ENCODE peak calls at places on chromosomes 16 and 17, in five cellular contexts. M, G, C, P and L are unnamed samples.

GRCh38 chr17:77471984-77472836 is 331.4 kb downstream of the SEC14L1 start:
- DNase-seq in C (no peak), P (peak; percentile 81), G (no peak), M (no peak), L (no peak)

GRCh38 chr17:34847939-34848338 is 113.3 kb downstream of the CCT6B start:
- DNase-seq in M (no peak), C (no peak), P (no peak), G (no peak), L (no peak)

GRCh38 chr17:65268832-65269231 is 131.7 kb downstream of the RGS9 start:
- DNase-seq in G (no peak), C (no peak), P (no peak), M (no peak), L (no peak)

GRCh38 chr16:28166394-28167208 is 45.2 kb downstream of the XPO6 start:
- DNase-seq in C (no peak), M (no peak), P (no peak), G (no peak), L (no peak)

GRCh38 chr16:4052801-4053662 is 63.2 kb downstream of the ADCY9 start:
- DNase-seq in M (peak; percentile 67), G (no peak), C (no peak), P (peak; percentile 80), L (no peak)

GRCh38 chr17:4658478-4659305 is 17.2 kb upstream of the ALOX15 start:
- DNase-seq in P (no peak), G (no peak), M (no peak), C (no peak), L (no peak)

GRCh38 chr16:7679899-7680298 is 347.3 kb downstream of the RBFOX1 start:
- DNase-seq in P (no peak), G (no peak), C (no peak), M (no peak), L (peak; percentile 79)

GRCh38 chr17:77428020-77428781 is 287.4 kb downstream of the SEC14L1 start:
- DNase-seq in C (no peak), P (no peak), M (no peak), G (no peak), L (no peak)

GRCh38 chr17:6100891-6101290 is 30.7 kb downstream of the WSCD1 start:
- DNase-seq in P (no peak), C (no peak), G (no peak), M (no peak), L (no peak)

GRCh38 chr16:11497329-11497805 is 89.4 kb downstream of the LITAF start:
- DNase-seq in G (no peak), C (peak; percentile 94), P (peak; percentile 83), M (peak; percentile 78), L (peak; percentile 93)

GRCh38 chr16:31363721-31364120 is 8.7 kb downstream of the ITGAX start:
- DNase-seq in P (no peak), M (no peak), C (no peak), G (no peak), L (no peak)

GRCh38 chr17:11028349-11028748 is 190.5 kb upstream of the PIRT start:
- DNase-seq in P (no peak), C (no peak), M (no peak), G (no peak), L (no peak)
- TF ChIP-seq CTCF in P (no peak), C (no peak), M (no peak), G (no peak), L (no peak)

GRCh38 chr16:85235988-85236831 is 123.9 kb upstream of the CIBAR2 start:
- DNase-seq in M (peak; percentile 40), P (no peak), G (no peak), C (no peak), L (no peak)
- H3K4me1 ChIP-seq in M (no peaks in the 10 kb centered on the region), P (peaks cover 13% of the 10 kb centered on the region), G (peaks cover 11% of the 10 kb centered on the region), C (peaks cover 45% of the 10 kb centered on the region), L (peaks cover 84% of the 10 kb centered on the region)

DNA sequence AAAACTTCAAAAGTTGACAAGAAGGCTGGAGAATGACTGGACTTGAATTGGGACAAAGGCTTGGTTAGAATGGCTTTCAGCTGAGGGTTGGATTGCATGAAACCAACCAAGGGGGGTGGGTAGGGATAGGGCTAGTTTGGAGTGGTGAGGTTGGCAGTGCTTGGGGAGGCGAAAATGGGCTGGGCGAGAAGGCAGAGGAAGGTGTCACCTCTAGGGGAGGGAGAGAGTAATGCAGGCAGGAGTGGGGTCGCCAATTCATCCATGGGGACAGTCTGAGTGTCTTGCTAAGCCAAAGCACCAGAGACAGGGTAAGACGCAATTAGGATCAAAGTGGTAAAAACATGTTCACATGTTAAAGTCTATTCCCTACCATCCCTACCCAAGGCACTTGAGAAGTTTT is 6.2 kb upstream of the DNAH2 start:
- DNase-seq in P (no peak), M (no peak), G (no peak), C (no peak), L (no peak)
- TF ChIP-seq CTCF in P (no peak), M (no peak), G (no peak), C (no peak), L (no peak)

GRCh38 chr17:75325827-75326586 is 36.8 kb upstream of the SLC25A19 start:
- DNase-seq in M (no peak), P (no peak), C (no peak), G (no peak), L (no peak)

GRCh38 chr17:75326587-75326955 is 37.3 kb upstream of the SLC25A19 start:
- DNase-seq in M (no peak), G (no peak), C (no peak), P (no peak), L (no peak)

GRCh38 chr17:75327757-75328156 is 38.5 kb upstream of the SLC25A19 start:
- DNase-seq in C (no peak), G (no peak), P (no peak), M (no peak), L (no peak)

GRCh38 chr17:75323043-75323591 is 33.9 kb upstream of the SLC25A19 start:
- DNase-seq in C (peak; percentile 33), P (peak; percentile 87), G (peak; percentile 78), M (peak; percentile 94), L (peak; percentile 97)

GRCh38 chr17:75325348-75325747 is 36.1 kb upstream of the SLC25A19 start:
- DNase-seq in G (no peak), C (no peak), P (no peak), M (no peak), L (no peak)
- H3K4me1 ChIP-seq in G (peaks cover 21% of the 10 kb centered on the region), C (peaks cover 10% of the 10 kb centered on the region), P (peaks cover 8% of the 10 kb centered on the region), M (peaks cover 4% of the 10 kb centered on the region), L (peaks cover 35% of the 10 kb centered on the region)

GRCh38 chr17:82410014-82410716 is 8.0 kb upstream of the HEXD start:
- DNase-seq in C (no peak), M (no peak), P (no peak), G (no peak), L (no peak)
- TF ChIP-seq CTCF in C (no peak), M (no peak), P (no peak), G (no peak), L (no peak)

DNA sequence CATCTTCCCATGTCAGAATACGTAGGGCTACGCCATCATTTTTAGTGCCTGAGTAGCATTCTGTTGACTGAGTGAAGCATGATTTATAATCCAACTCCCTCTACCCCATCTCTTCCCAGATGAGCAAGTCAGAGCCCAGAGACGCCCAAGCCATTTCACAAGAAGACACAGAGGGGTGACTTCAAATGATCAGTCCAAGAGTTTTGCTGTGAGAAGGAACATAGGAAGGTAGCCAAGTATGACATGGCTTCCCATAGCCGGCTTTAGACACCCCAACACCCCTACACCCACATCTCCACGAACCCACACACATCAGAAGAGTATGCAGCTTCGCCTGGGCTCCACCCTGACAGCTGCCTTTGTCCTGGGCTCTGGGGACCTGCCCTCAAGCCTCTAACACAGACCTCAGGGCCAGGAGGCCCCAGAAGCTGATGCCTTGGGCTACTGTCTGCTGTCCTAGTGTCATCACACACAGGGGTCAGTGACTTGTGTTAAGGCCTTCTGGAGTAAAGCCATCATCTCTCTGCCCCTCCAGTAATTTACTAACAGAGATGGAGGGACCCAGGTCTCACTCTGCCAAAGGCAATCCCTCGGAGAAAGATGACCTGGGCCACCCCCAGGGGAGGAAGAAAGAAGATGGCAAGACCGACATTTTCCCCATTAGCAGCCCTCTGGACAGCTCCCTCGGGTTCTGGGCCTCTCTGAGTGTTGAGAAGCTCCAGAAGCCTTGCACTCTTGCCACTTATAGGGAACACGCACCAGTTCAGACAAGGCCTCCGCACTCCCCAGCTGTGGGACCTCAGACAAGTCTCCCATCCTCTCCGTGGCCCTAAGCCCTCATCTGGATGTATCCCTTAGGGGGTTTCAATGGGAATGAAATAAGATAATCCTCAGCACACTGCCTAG is 38.7 kb upstream of the MRPS23 start:
- DNase-seq in G (no peak), C (no peak), M (no peak), P (no peak), L (no peak)
- H3K4me1 ChIP-seq in G (peaks cover 4% of the 10 kb centered on the region), C (peaks cover 47% of the 10 kb centered on the region), M (peaks cover 3% of the 10 kb centered on the region), P (peaks cover 26% of the 10 kb centered on the region), L (peaks cover 82% of the 10 kb centered on the region)

GRCh38 chr17:55765472-55765871 is 14.6 kb downstream of the PCTP start:
- DNase-seq in M (no peak), P (no peak), C (no peak), G (no peak), L (no peak)

GRCh38 chr17:55770220-55770870 is 19.5 kb downstream of the PCTP start:
- DNase-seq in C (no peak), G (no peak), M (no peak), P (no peak), L (no peak)

GRCh38 chr17:55769625-55770000 is 18.8 kb downstream of the PCTP start:
- DNase-seq in G (no peak), P (no peak), M (no peak), C (no peak), L (no peak)

GRCh38 chr17:55772086-55772485 is 21.2 kb downstream of the PCTP start:
- DNase-seq in C (no peak), G (no peak), P (no peak), M (no peak), L (no peak)

GRCh38 chr17:55768946-55769624 is 18.2 kb downstream of the PCTP start:
- DNase-seq in P (no peak), G (no peak), M (no peak), C (no peak), L (no peak)
- TF ChIP-seq CTCF in P (no peak), G (no peak), M (no peak), C (no peak), L (no peak)

GRCh38 chr16:73058616-73059409 is 10.9 kb upstream of the ZFHX3 start:
- DNase-seq in C (no peak), M (no peak), G (no peak), P (no peak), L (no peak)
- H3K4me1 ChIP-seq in C (peaks cover 22% of the 10 kb centered on the region), M (peaks cover 7% of the 10 kb centered on the region), G (no peaks in the 10 kb centered on the region), P (no peaks in the 10 kb centered on the region), L (peaks cover 22% of the 10 kb centered on the region)

DNA sequence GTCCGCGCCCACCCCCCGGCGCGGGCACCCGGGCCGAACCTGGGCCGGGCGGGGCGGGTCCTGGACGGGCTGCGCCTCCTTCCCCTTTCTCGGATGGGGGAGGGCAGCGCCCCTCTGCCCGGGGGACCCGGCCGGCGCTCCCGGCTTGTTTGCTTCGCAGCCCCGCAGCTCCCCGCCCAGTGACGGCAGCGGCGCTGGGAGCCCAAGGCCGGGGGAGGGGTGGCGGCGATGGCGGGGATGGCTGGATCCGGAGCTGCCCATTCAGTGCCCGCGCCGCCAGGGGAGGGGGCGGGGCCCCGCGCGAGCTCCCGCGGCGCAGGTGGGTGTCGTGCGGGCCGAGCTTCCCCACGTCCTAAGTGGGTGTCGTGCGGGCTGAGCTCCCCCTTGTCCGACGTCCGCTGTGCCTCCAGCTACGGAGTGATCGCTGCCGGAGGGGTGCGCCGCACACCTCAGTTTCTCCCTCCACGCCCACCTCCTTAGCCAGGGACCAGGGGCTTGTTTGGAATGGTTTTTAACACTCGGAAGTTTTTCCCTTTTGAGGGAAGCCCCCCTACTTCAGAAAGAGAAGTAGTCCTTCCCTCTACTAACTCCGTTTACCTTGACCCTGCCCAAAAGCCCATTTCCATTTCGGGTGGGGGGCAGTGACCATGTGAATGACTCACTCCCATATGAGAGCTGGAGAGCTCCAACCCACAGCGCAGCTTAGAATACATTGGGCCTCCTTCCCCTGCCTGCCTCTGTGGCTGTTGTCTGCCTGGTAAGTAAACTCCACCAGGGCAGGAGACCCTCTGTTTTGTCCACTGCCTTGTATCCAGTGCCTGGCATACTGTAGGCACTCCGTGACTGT is 733 bp downstream of the SGSM2 start:
- DNase-seq in M (peak; percentile 69), G (peak; percentile 16), P (peak; percentile 51), C (no peak), L (no peak)
- TF ChIP-seq CTCF in M (no peak), G (no peak), P (no peak), C (no peak), L (peak; percentile 5)